ENCODE peak calls at places on chromosomes 4 and X, in five cellular contexts. G is astrocyte, F is cardiac fibroblast, C is psoas muscle, U is uterus. I is an unnamed sample.

GRCh38 chrX:18931972-18932371 is 51.9 kb downstream of the PHKA2 start:
- DNase-seq in G (no peak), F (peak), C (no peak), U (no peak), I (no peak)

GRCh38 chr4:60682901-60683300 is 517.2 kb upstream of the ADGRL3 start:
- DNase-seq in G (peak), F (peak), C (no peak), U (no peak), I (peak)

GRCh38 chr4:128782076-128782715 is 27.3 kb upstream of the JADE1 start:
- DNase-seq in G (peak), F (peak), C (peak), U (peak), I (no peak)

GRCh38 chr4:186676531-186677158 is 47.0 kb downstream of the FAT1 start:
- DNase-seq in G (peak), F (peak), C (no peak), U (no peak), I (peak)

GRCh38 chrX:133948895-133949294 is 36.5 kb downstream of the GPC3 start:
- DNase-seq in G (no peak), F (no peak), C (no peak), U (no peak), I (no peak)

GRCh38 chr4:155353923-155354540 is 22.7 kb downstream of the MAP9 start:
- DNase-seq in G (peak), F (peak), C (no peak), U (peak), I (peak)

GRCh38 chrX:133414399-133415275 is 652 bp downstream of the GPC4 start:
- DNase-seq in G (peak), F (peak), C (no peak), U (peak), I (no peak)

GRCh38 chr4:66681962-66682361 is 863.3 kb downstream of the CENPC start:
- DNase-seq in G (peak), F (peak), C (no peak), U (no peak), I (peak)

GRCh38 chr4:102356562-102357202 is 11.4 kb upstream of the SLC39A8 start:
- DNase-seq in G (no peak), F (no peak), C (no peak), U (no peak), I (no peak)

GRCh38 chr4:77783881-77784280 is 35.3 kb downstream of the CNOT6L start:
- DNase-seq in G (no peak), F (no peak), C (no peak), U (no peak), I (no peak)

GRCh38 chr4:42104521-42104920 is 47.9 kb downstream of the BEND4 start:
- DNase-seq in G (peak), F (peak), C (no peak), U (no peak), I (no peak)

DNA sequence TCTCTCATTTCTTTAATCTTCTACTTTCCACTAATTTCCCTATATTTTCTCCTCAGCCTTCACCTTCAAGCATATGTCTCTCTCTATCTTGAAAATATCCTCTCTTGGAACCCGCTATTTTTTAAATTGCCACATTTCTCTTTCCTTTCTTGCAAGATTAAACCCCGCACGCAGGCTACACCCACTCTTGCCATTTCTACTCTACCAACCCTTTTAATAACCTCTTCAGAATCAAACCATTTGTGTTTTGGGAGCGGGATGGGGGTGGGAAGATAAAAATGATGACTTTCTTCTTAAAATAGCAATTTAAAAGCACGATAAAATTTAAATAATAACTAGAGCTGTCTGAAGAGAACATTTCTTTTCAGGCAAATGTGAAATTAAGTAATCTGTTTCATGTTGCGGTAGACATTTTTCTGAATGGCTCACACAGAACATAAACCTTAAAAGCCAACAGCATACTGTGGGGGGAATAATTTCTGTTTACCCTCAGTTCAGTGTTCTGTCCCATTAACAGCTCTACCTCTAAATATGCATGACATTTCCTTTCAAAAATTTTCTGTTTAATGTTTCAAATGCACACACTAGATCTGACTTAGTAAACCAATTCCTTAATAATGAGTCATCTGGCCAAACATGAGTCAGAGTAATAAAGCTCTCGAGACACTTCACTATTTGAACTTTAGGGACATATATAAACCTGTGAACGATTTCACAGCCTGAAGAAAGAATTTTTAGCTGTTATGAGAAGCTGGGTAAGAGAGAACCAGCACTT is 20.5 kb downstream of the ARSJ start:
- DNase-seq in G (peak), F (peak), C (no peak), U (no peak), I (peak)
- H3K4me3 ChIP-seq in G (peak), F (no peak), C (no peak), U (peak), I (peak)

GRCh38 chrX:103629295-103630170 is 758 bp downstream of the TCEAL1 start:
- DNase-seq in G (peak), F (peak), C (peak), U (peak), I (peak)
- TF ChIP-seq CTCF in G (peak), F (peak), C (peak), U (peak), I (peak)

GRCh38 chrX:130884627-130885026 is 18.4 kb downstream of the ENOX2 start:
- DNase-seq in G (no peak), F (no peak), C (no peak), U (no peak), I (no peak)
- H3K4me3 ChIP-seq in G (no peak), F (no peak), C (no peak), U (no peak), I (no peak)

DNA sequence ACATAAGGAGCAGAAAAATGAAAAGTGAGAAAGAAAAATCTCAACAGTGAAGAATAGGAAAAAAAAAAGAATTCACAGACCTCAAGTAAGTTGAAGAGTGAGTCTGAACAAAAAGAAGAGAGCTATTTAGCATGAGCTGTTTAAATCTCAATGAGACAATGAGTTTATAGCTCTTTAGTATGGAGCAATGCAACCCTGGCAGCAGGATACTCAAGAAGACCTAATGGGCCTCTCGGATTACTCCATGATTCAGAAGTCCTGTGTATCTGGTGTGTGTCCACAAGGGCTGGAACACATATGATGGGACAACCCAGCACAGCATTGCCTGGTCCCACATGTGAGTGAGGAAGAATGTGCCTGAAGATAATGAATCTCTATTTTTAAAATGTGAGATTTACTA is 563.1 kb upstream of the INTU start:
- DNase-seq in G (no peak), F (no peak), C (no peak), U (no peak), I (no peak)
- TF ChIP-seq CTCF in G (no peak), F (no peak), C (no peak), U (no peak), I (no peak)

I was measured in AG09309.